ENCODE peak calls at places on chromosome 18, in five cellular contexts. Z, K, O, P and S are unnamed samples.
A peak's percentile ranks its signal among the peaks of the same experiment; 100 is the strongest.

GRCh38 chr18:48328473-48329205 is 80.5 kb downstream of the ZBTB7C start:
- DNase-seq in P (no peak), K (peak; percentile 59), O (no peak), Z (no peak), S (no peak)

GRCh38 chr18:73461780-73462059 is 593.9 kb upstream of the NETO1 start:
- DNase-seq in O (no peak), K (peak; percentile 55), Z (no peak), P (no peak), S (no peak)

GRCh38 chr18:76923485-76924085 is 101.2 kb downstream of the ZNF236 start:
- DNase-seq in Z (no peak), P (no peak), K (peak; percentile 50), O (no peak), S (no peak)

GRCh38 chr18:9182852-9183399 is 46.3 kb downstream of the ANKRD12 start:
- DNase-seq in O (no peak), Z (no peak), K (no peak), P (no peak), S (no peak)

GRCh38 chr18:58394046-58394445 is 234.8 kb downstream of the ALPK2 start:
- DNase-seq in O (no peak), Z (no peak), P (no peak), K (no peak), S (no peak)

GRCh38 chr18:63890950-63891304 is 3.4 kb downstream of the SERPINB2 start:
- DNase-seq in K (peak; percentile 39), O (no peak), P (no peak), Z (no peak), S (no peak)

GRCh38 chr18:10495936-10496335 is 29.9 kb upstream of the NAPG start:
- DNase-seq in K (no peak), O (no peak), P (no peak), Z (no peak), S (no peak)

GRCh38 chr18:31364190-31364589 is 12.4 kb upstream of the DSG4 start:
- DNase-seq in O (no peak), Z (no peak), P (no peak), K (no peak), S (no peak)

GRCh38 chr18:79736846-79737245 is 57.2 kb downstream of the CTDP1 start:
- DNase-seq in K (no peak), O (no peak), Z (no peak), P (no peak), S (no peak)

GRCh38 chr18:76801567-76802505 is 20.5 kb upstream of the ZNF236 start:
- DNase-seq in K (peak; percentile 56), Z (no peak), P (peak; percentile 73), O (peak; percentile 77), S (peak; percentile 50)

GRCh38 chr18:54806526-54806925 is 21.8 kb upstream of the RAB27B start:
- DNase-seq in P (no peak), O (no peak), Z (no peak), K (peak; percentile 84), S (no peak)

GRCh38 chr18:52348209-52348608 is 8.2 kb downstream of the DCC start:
- DNase-seq in Z (no peak), K (peak; percentile 22), P (peak; percentile 17), O (no peak), S (no peak)

GRCh38 chr18:57002627-57003026 is 144.3 kb upstream of the BOD1L2 start:
- DNase-seq in P (no peak), O (no peak), K (peak; percentile 23), Z (no peak), S (no peak)